ENCODE peak calls at places on chromosomes 4 and X, in nine cellular contexts. I, B, V, W, E, D, K, S and Y are unnamed samples.

GRCh38 chr4:185576918-185577591 is 41.7 kb upstream of the PDLIM3 start:
- DNase-seq in W (no peak), V (no peak), B (no peak), D (no peak), K (no peak), I (no peak), E (no peak), S (no peak), Y (no peak)

GRCh38 chr4:119735136-119735770 is 106.6 kb upstream of the PDE5A start:
- DNase-seq in K (no peak), E (no peak), D (no peak), S (peak; percentile 18), W (no peak), B (peak; percentile 90), V (peak; percentile 16), I (no peak), Y (no peak)

GRCh38 chr4:25098964-25099843 is 61.0 kb downstream of the SEPSECS start:
- DNase-seq in V (peak; percentile 54), E (no peak), I (peak; percentile 97), S (peak; percentile 5), B (peak; percentile 77), W (no peak), K (no peak), D (no peak), Y (peak; percentile 53)

GRCh38 chrX:31423575-31424284 is 351.9 kb upstream of the FTHL17 start:
- DNase-seq in E (no peak), S (peak; percentile 17), V (peak; percentile 74), I (peak; percentile 68), K (no peak), W (no peak), B (peak; percentile 67), D (no peak), Y (peak; percentile 20)

GRCh38 chr4:101419324-101420135 is 72.2 kb upstream of the PPP3CA start:
- DNase-seq in K (no peak), E (no peak), D (no peak), I (no peak), B (peak; percentile 68), S (no peak), V (peak; percentile 18), W (no peak), Y (no peak)

GRCh38 chrX:136347706-136348105 is 46.9 kb downstream of the ADGRG4 start:
- DNase-seq in S (no peak), D (no peak), W (no peak), K (no peak), B (no peak), V (no peak), E (no peak), I (no peak), Y (no peak)

GRCh38 chr4:2432991-2433530 is 14.3 kb downstream of the CFAP99 start:
- DNase-seq in S (no peak), I (no peak), B (peak; percentile 51), W (no peak), E (peak; percentile 22), D (no peak), K (no peak), V (no peak), Y (no peak)

GRCh38 chr4:127574643-127575042 is 58.1 kb upstream of the INTU start:
- DNase-seq in B (no peak), I (no peak), S (no peak), V (no peak), K (no peak), D (no peak), W (no peak), E (no peak), Y (no peak)

GRCh38 chr4:1731180-1731579 is 9.9 kb downstream of the TACC3 start:
- DNase-seq in B (peak; percentile 25), I (no peak), S (no peak), V (no peak), K (no peak), W (no peak), E (no peak), D (no peak), Y (no peak)

GRCh38 chrX:46722742-46723568 is 36.0 kb downstream of the SLC9A7 start:
- DNase-seq in W (no peak), V (no peak), S (no peak), K (no peak), D (no peak), E (no peak), I (no peak), B (peak; percentile 54), Y (peak; percentile 42)

GRCh38 chrX:48683411-48683982 is at the start of gene WAS:
- DNase-seq in S (no peak), B (no peak), K (peak; percentile 27), E (no peak), D (no peak), I (peak; percentile 50), V (no peak), W (peak; percentile 60), Y (no peak)

GRCh38 chr4:13762126-13762525 is 134.6 kb upstream of the BOD1L1 start:
- DNase-seq in K (no peak), V (no peak), S (no peak), E (no peak), I (no peak), D (no peak), B (peak; percentile 64), W (no peak), Y (no peak)

GRCh38 chr4:40736910-40737309 is 12.8 kb upstream of the NSUN7 start:
- DNase-seq in W (no peak), I (no peak), E (no peak), V (peak; percentile 28), K (no peak), S (peak; percentile 42), D (no peak), B (peak; percentile 56), Y (peak; percentile 54)

GRCh38 chrX:39891781-39892180 is 206.0 kb downstream of the BCOR start:
- DNase-seq in E (no peak), K (no peak), B (no peak), I (no peak), D (no peak), S (no peak), W (no peak), V (no peak), Y (peak; percentile 60)

GRCh38 chr4:104979083-104979760 is 167.5 kb upstream of the TET2 start:
- DNase-seq in I (no peak), B (no peak), D (no peak), E (no peak), V (no peak), K (no peak), S (no peak), W (no peak), Y (no peak)

GRCh38 chr4:24795666-24796381 is 451 bp downstream of the SOD3 start:
- DNase-seq in W (no peak), E (no peak), V (no peak), I (no peak), K (no peak), D (no peak), S (no peak), B (no peak), Y (no peak)

GRCh38 chrX:84469226-84469625 is 33.0 kb downstream of the HDX start:
- DNase-seq in B (peak; percentile 60), D (no peak), V (peak; percentile 26), E (no peak), W (no peak), K (no peak), I (no peak), S (no peak), Y (no peak)

GRCh38 chrX:1400049-1400448 is 8.1 kb upstream of the SLC25A6 start:
- DNase-seq in I (no peak), K (no peak), W (peak; percentile 39), D (no peak), B (no peak), V (no peak), E (no peak), S (no peak), Y (no peak)

GRCh38 chrX:68808686-68809357 is 20.0 kb upstream of the EFNB1 start:
- DNase-seq in S (peak; percentile 18), E (no peak), V (no peak), D (no peak), B (peak; percentile 43), K (no peak), W (no peak), I (no peak), Y (no peak)

GRCh38 chr4:80365928-80366327 is 30.4 kb downstream of the CFAP299 start:
- DNase-seq in I (no peak), D (peak; percentile 48), V (peak; percentile 75), W (peak; percentile 52), E (peak; percentile 22), K (peak; percentile 34), B (peak; percentile 75), S (peak; percentile 14), Y (peak; percentile 70)
- TF ChIP-seq CTCF in I (peak; percentile 46), D (peak; percentile 34), V (peak; percentile 74), W (peak; percentile 54), E (peak; percentile 75), K (peak; percentile 75), B (peak; percentile 72), S (peak; percentile 14), Y (peak; percentile 35)

GRCh38 chr4:90241008-90241407 is 113.8 kb downstream of the CCSER1 start:
- DNase-seq in D (no peak), S (no peak), B (no peak), W (no peak), E (no peak), K (no peak), I (no peak), V (no peak), Y (no peak)
- TF ChIP-seq CTCF in D (no peak), S (no peak), B (no peak), W (no peak), E (no peak), K (no peak), I (no peak), V (no peak), Y (no peak)

DNA sequence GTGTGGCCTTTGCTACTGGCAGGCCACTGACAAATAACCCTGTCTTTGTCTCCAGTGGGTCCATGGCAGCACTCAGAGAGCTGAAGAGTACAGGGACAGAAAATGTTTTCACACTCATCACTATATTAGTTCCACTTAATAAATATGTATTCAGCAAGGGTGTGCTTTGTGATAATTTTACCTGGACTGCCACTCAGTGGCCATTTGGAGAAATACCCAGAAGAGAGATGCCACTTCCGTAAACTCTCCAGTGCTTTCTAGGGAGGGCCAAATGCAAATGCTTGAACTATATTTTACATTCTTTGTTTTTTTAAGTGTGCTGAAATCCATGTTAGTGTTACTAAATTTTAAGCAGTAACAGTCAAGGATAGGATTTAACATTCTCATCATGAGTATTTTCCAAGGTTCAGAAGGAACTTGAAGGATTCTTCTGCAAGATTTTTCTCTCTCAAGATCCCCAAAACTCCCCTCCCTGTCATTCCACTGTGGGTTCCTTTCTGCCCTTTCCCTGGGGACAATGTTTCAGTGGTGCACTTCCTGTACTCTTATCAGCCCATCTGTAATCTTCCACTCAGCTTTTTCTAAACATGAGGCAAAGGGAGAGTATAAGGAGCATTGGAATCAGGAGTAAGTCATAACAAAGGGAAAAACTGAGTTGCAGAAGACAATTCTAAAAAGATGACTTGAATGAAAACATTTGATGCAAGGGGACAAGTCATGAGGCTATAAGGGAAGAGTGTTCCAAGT is 46.0 kb downstream of the TFDP3 start:
- DNase-seq in D (no peak), W (no peak), V (peak; percentile 40), K (no peak), S (peak; percentile 17), B (peak; percentile 1), I (no peak), E (no peak), Y (peak; percentile 13)
- TF ChIP-seq CTCF in D (no peak), W (peak; percentile 44), V (peak; percentile 46), K (no peak), S (peak; percentile 47), B (no peak), I (no peak), E (peak; percentile 81), Y (peak; percentile 21)

GRCh38 chr4:177159600-177159999 is 150.1 kb upstream of the NEIL3 start:
- DNase-seq in S (no peak), K (no peak), V (no peak), E (no peak), W (no peak), D (no peak), I (no peak), B (no peak), Y (no peak)

GRCh38 chr4:177155454-177155853 is 154.2 kb upstream of the NEIL3 start:
- DNase-seq in E (no peak), B (no peak), V (no peak), D (no peak), K (no peak), W (no peak), S (peak; percentile 15), I (no peak), Y (no peak)
- TF ChIP-seq CTCF in E (no peak), B (no peak), V (no peak), D (no peak), K (no peak), W (no peak), S (no peak), I (no peak), Y (no peak)